ENCODE peak calls at places on chromosome 2, in four cellular contexts. F, S, R and K are unnamed samples.

GRCh38 chr2:236673823-236674185 is 104.2 kb downstream of the ACKR3 start:
- DNase-seq in F (no peak), S (no peak), R (no peak), K (no peak)

GRCh38 chr2:42618972-42619371 is 50.5 kb downstream of the MTA3 start:
- DNase-seq in R (peak; percentile 40), S (no peak), F (peak; percentile 45), K (no peak)

GRCh38 chr2:145748927-145749326 is 1229.0 kb upstream of the ZEB2 start:
- DNase-seq in S (no peak), R (no peak), F (no peak), K (no peak)

GRCh38 chr2:71941731-71942575 is 205.7 kb downstream of the CYP26B1 start:
- DNase-seq in F (no peak), S (no peak), R (no peak), K (no peak)

GRCh38 chr2:224181534-224182155 is 142.6 kb upstream of the SERPINE2 start:
- DNase-seq in R (no peak), S (no peak), F (no peak), K (no peak)

GRCh38 chr2:165197346-165197745 is 6.5 kb downstream of the SCN3A start:
- DNase-seq in R (no peak), S (no peak), F (no peak), K (no peak)

GRCh38 chr2:110677080-110677479 is 783 bp downstream of the BUB1 start:
- DNase-seq in R (no peak), F (no peak), S (no peak), K (no peak)

GRCh38 chr2:21251216-21251971 is 127.6 kb downstream of the TDRD15 start:
- DNase-seq in S (no peak), F (no peak), R (no peak), K (no peak)

GRCh38 chr2:169071455-169071854 is 2.1 kb downstream of the DHRS9 start:
- DNase-seq in R (no peak), F (no peak), S (no peak), K (no peak)

GRCh38 chr2:131040661-131041401 is 52.4 kb downstream of the FAM168B start:
- DNase-seq in R (no peak), S (no peak), F (no peak), K (peak; percentile 26)

GRCh38 chr2:219207884-219208740 is 1.5 kb downstream of the ZFAND2B start:
- DNase-seq in S (no peak), F (no peak), R (peak; percentile 14), K (no peak)

GRCh38 chr2:128086244-128086643 is 4.8 kb upstream of the UGGT1 start:
- DNase-seq in R (no peak), S (no peak), F (no peak), K (no peak)